ENCODE peak calls at places on chromosome 15, in six cellular contexts. One of them, this sample, is unnamed.

GRCh38 chr15:90879730-90880366 is 4.5 kb upstream of the FES start:
- DNase-seq in astrocyte of the hippocampus: no peak
- DNase-seq in cardiac fibroblast: no peak
- DNase-seq in effector CD4-positive, alpha-beta T cell: no peak
- DNase-seq in T-helper 9 cell: no peak
- DNase-seq in kidney: no peak
- DNase-seq in this sample: no peak

GRCh38 chr15:73388256-73388781 is 19.6 kb upstream of the HCN4 start:
- DNase-seq in astrocyte of the hippocampus: peak; percentile 56
- DNase-seq in kidney: no peak
- DNase-seq in T-helper 9 cell: no peak
- DNase-seq in cardiac fibroblast: peak; percentile 77
- DNase-seq in effector CD4-positive, alpha-beta T cell: no peak
- DNase-seq in this sample: no peak

GRCh38 chr15:71611721-71612016 is 198.7 kb upstream of the NR2E3 start:
- DNase-seq in T-helper 9 cell: no peak
- DNase-seq in kidney: no peak
- DNase-seq in effector CD4-positive, alpha-beta T cell: no peak
- DNase-seq in cardiac fibroblast: no peak
- DNase-seq in astrocyte of the hippocampus: no peak
- DNase-seq in this sample: no peak

GRCh38 chr15:87755226-87755625 is 501.3 kb downstream of the NTRK3 start:
- DNase-seq in kidney: no peak
- DNase-seq in effector CD4-positive, alpha-beta T cell: no peak
- DNase-seq in T-helper 9 cell: no peak
- DNase-seq in cardiac fibroblast: no peak
- DNase-seq in astrocyte of the hippocampus: no peak
- DNase-seq in this sample: no peak

GRCh38 chr15:51935466-51936118 is 36.0 kb downstream of the LEO1 start:
- DNase-seq in effector CD4-positive, alpha-beta T cell: no peak
- DNase-seq in kidney: no peak
- DNase-seq in astrocyte of the hippocampus: no peak
- DNase-seq in T-helper 9 cell: no peak
- DNase-seq in cardiac fibroblast: no peak
- DNase-seq in this sample: no peak

GRCh38 chr15:70954176-70954575 is 61.5 kb downstream of the LRRC49 start:
- DNase-seq in cardiac fibroblast: no peak
- DNase-seq in T-helper 9 cell: no peak
- DNase-seq in effector CD4-positive, alpha-beta T cell: no peak
- DNase-seq in kidney: no peak
- DNase-seq in astrocyte of the hippocampus: no peak
- DNase-seq in this sample: no peak

GRCh38 chr15:29064290-29064689 is 178.5 kb downstream of the APBA2 start:
- DNase-seq in cardiac fibroblast: no peak
- DNase-seq in astrocyte of the hippocampus: no peak
- DNase-seq in T-helper 9 cell: no peak
- DNase-seq in kidney: no peak
- DNase-seq in effector CD4-positive, alpha-beta T cell: no peak
- DNase-seq in this sample: no peak

GRCh38 chr15:28977377-28978010 is 91.7 kb downstream of the APBA2 start:
- DNase-seq in kidney: no peak
- DNase-seq in astrocyte of the hippocampus: peak; percentile 98
- DNase-seq in cardiac fibroblast: peak; percentile 95
- DNase-seq in effector CD4-positive, alpha-beta T cell: no peak
- DNase-seq in T-helper 9 cell: no peak
- DNase-seq in this sample: no peak

GRCh38 chr15:39944711-39945110 is 10.8 kb downstream of the EIF2AK4 start:
- DNase-seq in cardiac fibroblast: peak; percentile 76
- DNase-seq in T-helper 9 cell: no peak
- DNase-seq in kidney: no peak
- DNase-seq in effector CD4-positive, alpha-beta T cell: no peak
- DNase-seq in astrocyte of the hippocampus: peak; percentile 82
- DNase-seq in this sample: no peak

GRCh38 chr15:55823699-55824098 is 80.7 kb upstream of the PRTG start:
- DNase-seq in effector CD4-positive, alpha-beta T cell: no peak
- DNase-seq in cardiac fibroblast: peak; percentile 64
- DNase-seq in astrocyte of the hippocampus: peak; percentile 29
- DNase-seq in kidney: no peak
- DNase-seq in T-helper 9 cell: no peak
- DNase-seq in this sample: no peak

GRCh38 chr15:42737529-42738328 is 801 bp upstream of the CDAN1 start:
- DNase-seq in cardiac fibroblast: peak; percentile 12
- DNase-seq in T-helper 9 cell: no peak
- DNase-seq in astrocyte of the hippocampus: no peak
- DNase-seq in kidney: no peak
- DNase-seq in effector CD4-positive, alpha-beta T cell: no peak
- DNase-seq in this sample: no peak

GRCh38 chr15:90603893-90604292 is 74.2 kb downstream of the CRTC3 start:
- DNase-seq in astrocyte of the hippocampus: no peak
- DNase-seq in cardiac fibroblast: peak; percentile 50
- DNase-seq in T-helper 9 cell: peak; percentile 17
- DNase-seq in effector CD4-positive, alpha-beta T cell: peak; percentile 31
- DNase-seq in kidney: no peak
- DNase-seq in this sample: peak; percentile 32

GRCh38 chr15:57566840-57567239 is 24.9 kb upstream of the MYZAP start:
- DNase-seq in effector CD4-positive, alpha-beta T cell: no peak
- DNase-seq in cardiac fibroblast: no peak
- DNase-seq in T-helper 9 cell: no peak
- DNase-seq in astrocyte of the hippocampus: no peak
- DNase-seq in kidney: peak; percentile 41
- DNase-seq in this sample: no peak

GRCh38 chr15:69604050-69604378 is 151.4 kb downstream of the RPLP1 start:
- DNase-seq in astrocyte of the hippocampus: peak; percentile 41
- DNase-seq in cardiac fibroblast: no peak
- DNase-seq in kidney: no peak
- DNase-seq in T-helper 9 cell: no peak
- DNase-seq in effector CD4-positive, alpha-beta T cell: no peak
- DNase-seq in this sample: no peak

GRCh38 chr15:76286231-76286879 is 24.9 kb downstream of the ETFA start:
- DNase-seq in astrocyte of the hippocampus: no peak
- DNase-seq in effector CD4-positive, alpha-beta T cell: peak; percentile 9
- DNase-seq in T-helper 9 cell: no peak
- DNase-seq in kidney: no peak
- DNase-seq in cardiac fibroblast: peak; percentile 5
- DNase-seq in this sample: peak; percentile 15

GRCh38 chr15:92954578-92954977 is 54.5 kb downstream of the CHD2 start:
- DNase-seq in effector CD4-positive, alpha-beta T cell: no peak
- DNase-seq in cardiac fibroblast: no peak
- DNase-seq in T-helper 9 cell: no peak
- DNase-seq in kidney: no peak
- DNase-seq in astrocyte of the hippocampus: no peak
- DNase-seq in this sample: no peak